ENCODE peak calls at places on chromosomes 1 and 21, in nine cellular contexts. One of them, this sample, is unnamed.

GRCh38 chr1:164701221-164701761 is 142.3 kb downstream of the PBX1 start:
- DNase-seq in AG04449: no peak
- DNase-seq in adrenal gland: no peak
- DNase-seq in germinal center: no peak
- DNase-seq in stimulated activated CD4-positive, alpha-beta T cell treated with anti-CD3 and anti-CD28 coated beads, Interleukin-4, amount 100 ng/mL, for 24 hours: no peak
- DNase-seq in substantia nigra: no peak
- DNase-seq in HT-29: no peak
- DNase-seq in brain microvascular endothelial cell: no peak
- DNase-seq in T47D: no peak
- DNase-seq in this sample: no peak

GRCh38 chr1:116951175-116951935 is 41.6 kb downstream of the PTGFRN start:
- DNase-seq in stimulated activated CD4-positive, alpha-beta T cell treated with anti-CD3 and anti-CD28 coated beads, Interleukin-4, amount 100 ng/mL, for 24 hours: no peak
- DNase-seq in T47D: no peak
- DNase-seq in substantia nigra: no peak
- DNase-seq in brain microvascular endothelial cell: peak
- DNase-seq in germinal center: no peak
- DNase-seq in AG04449: no peak
- DNase-seq in HT-29: no peak
- DNase-seq in adrenal gland: peak
- DNase-seq in this sample: peak

GRCh38 chr1:106921186-106921585 is 135.3 kb upstream of the PRMT6 start:
- DNase-seq in substantia nigra: no peak
- DNase-seq in T47D: no peak
- DNase-seq in stimulated activated CD4-positive, alpha-beta T cell treated with anti-CD3 and anti-CD28 coated beads, Interleukin-4, amount 100 ng/mL, for 24 hours: no peak
- DNase-seq in HT-29: no peak
- DNase-seq in adrenal gland: no peak
- DNase-seq in germinal center: no peak
- DNase-seq in brain microvascular endothelial cell: no peak
- DNase-seq in AG04449: no peak
- DNase-seq in this sample: no peak

GRCh38 chr1:98053471-98054366 is 132.9 kb upstream of the DPYD start:
- DNase-seq in substantia nigra: peak
- DNase-seq in HT-29: no peak
- DNase-seq in stimulated activated CD4-positive, alpha-beta T cell treated with anti-CD3 and anti-CD28 coated beads, Interleukin-4, amount 100 ng/mL, for 24 hours: peak
- DNase-seq in brain microvascular endothelial cell: peak
- DNase-seq in AG04449: no peak
- DNase-seq in T47D: peak
- DNase-seq in adrenal gland: peak
- DNase-seq in germinal center: peak
- DNase-seq in this sample: peak

GRCh38 chr21:27475363-27475955 is 508.6 kb upstream of the ADAMTS5 start:
- DNase-seq in HT-29: no peak
- DNase-seq in AG04449: no peak
- DNase-seq in brain microvascular endothelial cell: no peak
- DNase-seq in adrenal gland: no peak
- DNase-seq in stimulated activated CD4-positive, alpha-beta T cell treated with anti-CD3 and anti-CD28 coated beads, Interleukin-4, amount 100 ng/mL, for 24 hours: no peak
- DNase-seq in germinal center: no peak
- DNase-seq in substantia nigra: peak
- DNase-seq in T47D: no peak
- DNase-seq in this sample: no peak

GRCh38 chr1:1920057-1920607 is 1.1 kb upstream of the TMEM52 start:
- DNase-seq in germinal center: no peak
- DNase-seq in stimulated activated CD4-positive, alpha-beta T cell treated with anti-CD3 and anti-CD28 coated beads, Interleukin-4, amount 100 ng/mL, for 24 hours: no peak
- DNase-seq in adrenal gland: peak
- DNase-seq in substantia nigra: no peak
- DNase-seq in brain microvascular endothelial cell: no peak
- DNase-seq in HT-29: no peak
- DNase-seq in AG04449: no peak
- DNase-seq in T47D: no peak
- DNase-seq in this sample: peak

GRCh38 chr21:36695671-36696389 is 3.1 kb upstream of the SIM2 start:
- DNase-seq in germinal center: no peak
- DNase-seq in adrenal gland: no peak
- DNase-seq in HT-29: no peak
- DNase-seq in stimulated activated CD4-positive, alpha-beta T cell treated with anti-CD3 and anti-CD28 coated beads, Interleukin-4, amount 100 ng/mL, for 24 hours: no peak
- DNase-seq in substantia nigra: no peak
- DNase-seq in T47D: no peak
- DNase-seq in AG04449: no peak
- DNase-seq in brain microvascular endothelial cell: no peak
- DNase-seq in this sample: no peak

GRCh38 chr1:205955499-205955898 is 12.2 kb upstream of the SLC26A9 start:
- DNase-seq in adrenal gland: no peak
- DNase-seq in stimulated activated CD4-positive, alpha-beta T cell treated with anti-CD3 and anti-CD28 coated beads, Interleukin-4, amount 100 ng/mL, for 24 hours: no peak
- DNase-seq in HT-29: no peak
- DNase-seq in AG04449: no peak
- DNase-seq in germinal center: no peak
- DNase-seq in brain microvascular endothelial cell: no peak
- DNase-seq in substantia nigra: no peak
- DNase-seq in T47D: no peak
- DNase-seq in this sample: no peak

GRCh38 chr1:109873278-109874175 is 37.1 kb upstream of the CSF1 start:
- DNase-seq in adrenal gland: no peak
- DNase-seq in HT-29: no peak
- DNase-seq in T47D: no peak
- DNase-seq in germinal center: no peak
- DNase-seq in AG04449: no peak
- DNase-seq in stimulated activated CD4-positive, alpha-beta T cell treated with anti-CD3 and anti-CD28 coated beads, Interleukin-4, amount 100 ng/mL, for 24 hours: no peak
- DNase-seq in brain microvascular endothelial cell: no peak
- DNase-seq in substantia nigra: no peak
- DNase-seq in this sample: no peak

GRCh38 chr1:22575532-22576147 is 12.4 kb downstream of the EPHA8 start:
- DNase-seq in HT-29: no peak
- DNase-seq in AG04449: no peak
- DNase-seq in substantia nigra: no peak
- DNase-seq in T47D: no peak
- DNase-seq in stimulated activated CD4-positive, alpha-beta T cell treated with anti-CD3 and anti-CD28 coated beads, Interleukin-4, amount 100 ng/mL, for 24 hours: no peak
- DNase-seq in brain microvascular endothelial cell: no peak
- DNase-seq in adrenal gland: no peak
- DNase-seq in germinal center: no peak
- DNase-seq in this sample: no peak

GRCh38 chr1:30790850-30791778 is 33.5 kb upstream of the LAPTM5 start:
- DNase-seq in T47D: no peak
- DNase-seq in substantia nigra: no peak
- DNase-seq in germinal center: peak
- DNase-seq in HT-29: no peak
- DNase-seq in stimulated activated CD4-positive, alpha-beta T cell treated with anti-CD3 and anti-CD28 coated beads, Interleukin-4, amount 100 ng/mL, for 24 hours: no peak
- DNase-seq in brain microvascular endothelial cell: no peak
- DNase-seq in adrenal gland: no peak
- DNase-seq in AG04449: no peak
- DNase-seq in this sample: no peak

GRCh38 chr1:169109561-169110134 is 3.2 kb downstream of the ATP1B1 start:
- DNase-seq in HT-29: peak
- DNase-seq in brain microvascular endothelial cell: peak
- DNase-seq in germinal center: no peak
- DNase-seq in T47D: peak
- DNase-seq in substantia nigra: peak
- DNase-seq in AG04449: peak
- DNase-seq in adrenal gland: peak
- DNase-seq in stimulated activated CD4-positive, alpha-beta T cell treated with anti-CD3 and anti-CD28 coated beads, Interleukin-4, amount 100 ng/mL, for 24 hours: no peak
- DNase-seq in this sample: peak

GRCh38 chr1:47502746-47503370 is 65.0 kb downstream of the FOXD2 start:
- DNase-seq in brain microvascular endothelial cell: no peak
- DNase-seq in HT-29: no peak
- DNase-seq in adrenal gland: no peak
- DNase-seq in AG04449: no peak
- DNase-seq in stimulated activated CD4-positive, alpha-beta T cell treated with anti-CD3 and anti-CD28 coated beads, Interleukin-4, amount 100 ng/mL, for 24 hours: no peak
- DNase-seq in T47D: no peak
- DNase-seq in substantia nigra: no peak
- DNase-seq in germinal center: no peak
- DNase-seq in this sample: no peak